ENCODE peak calls at places on chromosomes 4 and X, in ten cellular contexts. E, X, S, P, A, K, N, B, H and D are unnamed samples.

GRCh38 chrX:1484638-1485019 is 31.9 kb upstream of the ASMTL start:
- DNase-seq in E (no peak), X (no peak), S (no peak), P (no peak), A (no peak), K (no peak), N (no peak), B (no peak), H (no peak), D (no peak)

GRCh38 chrX:9829308-9830267 is 43.4 kb downstream of the SHROOM2 start:
- DNase-seq in E (no peak), X (no peak), S (no peak), P (no peak), A (no peak), K (no peak), N (no peak), B (no peak), H (no peak), D (no peak)

GRCh38 chr4:18422685-18423084 is 401.1 kb upstream of the LCORL start:
- DNase-seq in E (no peak), X (no peak), S (no peak), P (no peak), A (no peak), K (no peak), N (no peak), B (no peak), H (no peak), D (no peak)

GRCh38 chrX:22171287-22172060 is 101.2 kb upstream of the CBLL2 start:
- DNase-seq in E (peak), X (no peak), S (no peak), P (no peak), A (no peak), K (no peak), N (no peak), B (no peak), H (no peak), D (no peak)

GRCh38 chr4:176123710-176124407 is 58.2 kb downstream of the WDR17 start:
- DNase-seq in E (peak), X (peak), S (no peak), P (peak), A (no peak), K (peak), N (no peak), B (peak), H (peak), D (no peak)

GRCh38 chr4:75723802-75724065 is 643 bp upstream of the USO1 start:
- DNase-seq in E (no peak), X (no peak), S (no peak), P (no peak), A (no peak), K (no peak), N (no peak), B (no peak), H (no peak), D (no peak)

GRCh38 chrX:21661316-21661715 is 3.2 kb upstream of the KLHL34 start:
- DNase-seq in E (no peak), X (no peak), S (no peak), P (no peak), A (no peak), K (no peak), N (no peak), B (no peak), H (no peak), D (no peak)

GRCh38 chrX:70479197-70479969 is 34.7 kb downstream of the DLG3 start:
- DNase-seq in E (no peak), X (peak), S (no peak), P (no peak), A (no peak), K (no peak), N (no peak), B (peak), H (no peak), D (no peak)

GRCh38 chrX:3262906-3263305 is 83.5 kb downstream of the MXRA5 start:
- DNase-seq in E (no peak), X (no peak), S (no peak), P (no peak), A (no peak), K (no peak), N (no peak), B (peak), H (no peak), D (no peak)

GRCh38 chr4:79982587-79983327 is 90.3 kb downstream of the ANTXR2 start:
- DNase-seq in E (no peak), X (no peak), S (no peak), P (no peak), A (no peak), K (no peak), N (no peak), B (peak), H (no peak), D (no peak)

GRCh38 chr4:78706302-78706701 is 69.8 kb upstream of the BMP2K start:
- DNase-seq in E (peak), X (no peak), S (no peak), P (no peak), A (no peak), K (no peak), N (no peak), B (no peak), H (no peak), D (no peak)

GRCh38 chr4:89111833-89112563 is 665 bp downstream of the TIGD2 start:
- DNase-seq in E (peak), X (peak), S (no peak), P (peak), A (no peak), K (no peak), N (no peak), B (peak), H (no peak), D (no peak)

GRCh38 chr4:78032446-78032845 is 24.7 kb upstream of the FRAS1 start:
- DNase-seq in E (peak), X (no peak), S (no peak), P (peak), A (no peak), K (no peak), N (no peak), B (no peak), H (no peak), D (no peak)

GRCh38 chr4:5142726-5143125 is 91.4 kb downstream of the STK32B start:
- DNase-seq in E (peak), X (peak), S (no peak), P (peak), A (no peak), K (peak), N (no peak), B (peak), H (peak), D (no peak)

GRCh38 chr4:16270654-16271328 is 44.5 kb upstream of the TAPT1 start:
- DNase-seq in E (peak), X (no peak), S (no peak), P (no peak), A (no peak), K (no peak), N (no peak), B (no peak), H (no peak), D (no peak)

GRCh38 chr4:138672393-138672976 is 343.1 kb upstream of the NOCT start:
- DNase-seq in E (no peak), X (no peak), S (no peak), P (no peak), A (no peak), K (no peak), N (no peak), B (no peak), H (no peak), D (no peak)

GRCh38 chrX:103215768-103216085 is 819 bp downstream of the BEX4 start:
- DNase-seq in E (no peak), X (no peak), S (no peak), P (peak), A (no peak), K (no peak), N (no peak), B (peak), H (no peak), D (no peak)

GRCh38 chrX:41353964-41354363 is 20.0 kb downstream of the DDX3X start:
- DNase-seq in E (no peak), X (no peak), S (no peak), P (no peak), A (no peak), K (no peak), N (no peak), B (no peak), H (no peak), D (no peak)

GRCh38 chr4:62057060-62057459 is 856.9 kb downstream of the ADGRL3 start:
- DNase-seq in E (no peak), X (no peak), S (no peak), P (no peak), A (no peak), K (no peak), N (no peak), B (no peak), H (no peak), D (no peak)

GRCh38 chr4:177455591-177455990 is 13.4 kb upstream of the AGA start:
- DNase-seq in E (no peak), X (peak), S (no peak), P (no peak), A (no peak), K (peak), N (no peak), B (no peak), H (no peak), D (no peak)

GRCh38 chrX:72121381-72121780 is 10.3 kb downstream of the RTL5 start:
- DNase-seq in E (no peak), X (peak), S (peak), P (no peak), A (no peak), K (no peak), N (peak), B (peak), H (peak), D (no peak)

GRCh38 chrX:368811-369562 is 17.7 kb downstream of the PPP2R3B start:
- DNase-seq in E (peak), X (no peak), S (no peak), P (no peak), A (no peak), K (peak), N (peak), B (no peak), H (no peak), D (no peak)

GRCh38 chr4:158112612-158113011 is 60.2 kb downstream of the GASK1B start:
- DNase-seq in E (no peak), X (no peak), S (no peak), P (no peak), A (no peak), K (no peak), N (no peak), B (peak), H (no peak), D (no peak)

GRCh38 chrX:153539979-153540358 is 22.5 kb downstream of the ATP2B3 start:
- DNase-seq in E (no peak), X (no peak), S (no peak), P (no peak), A (no peak), K (no peak), N (no peak), B (no peak), H (no peak), D (no peak)

GRCh38 chr4:6331018-6331417 is 61.4 kb downstream of the WFS1 start:
- DNase-seq in E (peak), X (peak), S (no peak), P (no peak), A (no peak), K (peak), N (no peak), B (no peak), H (no peak), D (no peak)

GRCh38 chrX:85017721-85018120 is 14.0 kb downstream of the APOOL start:
- DNase-seq in E (no peak), X (no peak), S (no peak), P (no peak), A (no peak), K (no peak), N (no peak), B (no peak), H (no peak), D (no peak)

GRCh38 chr4:154564311-154564710 is 1.5 kb downstream of the FGB start:
- DNase-seq in E (no peak), X (no peak), S (no peak), P (no peak), A (no peak), K (no peak), N (no peak), B (no peak), H (no peak), D (no peak)

GRCh38 chrX:51614353-51614752 is 4.4 kb downstream of the CENPVL3 start:
- DNase-seq in E (peak), X (no peak), S (no peak), P (peak), A (no peak), K (peak), N (no peak), B (peak), H (no peak), D (no peak)

GRCh38 chrX:5051831-5052491 is 1176.7 kb downstream of the NLGN4X start:
- DNase-seq in E (no peak), X (peak), S (peak), P (no peak), A (no peak), K (no peak), N (no peak), B (no peak), H (no peak), D (no peak)

GRCh38 chrX:11787564-11787963 is 29.5 kb downstream of the MSL3 start:
- DNase-seq in E (peak), X (peak), S (peak), P (peak), A (no peak), K (peak), N (peak), B (peak), H (peak), D (peak)

GRCh38 chr4:129063640-129064039 is 29.7 kb downstream of the SCLT1 start:
- DNase-seq in E (no peak), X (no peak), S (no peak), P (no peak), A (no peak), K (no peak), N (no peak), B (no peak), H (no peak), D (no peak)

GRCh38 chr4:14111730-14112171 is 484.2 kb upstream of the BOD1L1 start:
- DNase-seq in E (peak), X (no peak), S (no peak), P (no peak), A (no peak), K (no peak), N (no peak), B (no peak), H (no peak), D (no peak)

GRCh38 chr4:26782168-26782829 is 78.3 kb upstream of the STIM2 start:
- DNase-seq in E (no peak), X (no peak), S (no peak), P (peak), A (no peak), K (peak), N (no peak), B (peak), H (no peak), D (no peak)

GRCh38 chrX:77014655-77015377 is 432.4 kb upstream of the FGF16 start:
- DNase-seq in E (peak), X (no peak), S (no peak), P (peak), A (no peak), K (peak), N (no peak), B (no peak), H (no peak), D (no peak)

GRCh38 chr4:25635501-25635900 is 20.1 kb upstream of the SLC34A2 start:
- DNase-seq in E (no peak), X (no peak), S (no peak), P (no peak), A (no peak), K (no peak), N (no peak), B (no peak), H (no peak), D (no peak)
- TF ChIP-seq POLR2AphosphoS5 in E (no peak), X (no peak), S (no peak), P (no peak), A (no peak), K (no peak), N (no peak), B (no peak), H (no peak), D (no peak)

DNA sequence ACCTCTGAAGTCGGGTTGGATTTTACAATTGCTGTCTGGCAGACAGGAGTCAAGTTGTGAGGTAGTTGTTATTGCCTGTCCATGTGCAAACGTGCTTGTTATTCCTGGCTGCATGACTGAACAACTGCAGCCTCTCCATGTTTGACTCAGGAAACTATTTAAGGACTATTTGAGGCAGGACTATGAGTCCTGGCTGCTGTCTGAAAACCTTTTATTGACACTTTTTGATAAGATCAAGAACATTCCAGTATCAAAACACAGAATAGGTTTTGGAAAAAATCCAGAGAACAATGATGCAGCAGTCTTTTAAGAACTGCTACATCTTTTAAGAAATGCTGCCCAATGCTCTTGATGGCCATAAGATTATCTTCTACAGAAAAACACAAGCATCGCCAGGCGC is 10.0 kb upstream of the SPRY1 start:
- DNase-seq in E (no peak), X (no peak), S (no peak), P (no peak), A (no peak), K (no peak), N (no peak), B (peak), H (no peak), D (no peak)
- H3K27ac ChIP-seq in E (no peak), X (no peak), S (no peak), P (no peak), A (peak), K (no peak), N (no peak), B (peak), H (no peak), D (no peak)

DNA sequence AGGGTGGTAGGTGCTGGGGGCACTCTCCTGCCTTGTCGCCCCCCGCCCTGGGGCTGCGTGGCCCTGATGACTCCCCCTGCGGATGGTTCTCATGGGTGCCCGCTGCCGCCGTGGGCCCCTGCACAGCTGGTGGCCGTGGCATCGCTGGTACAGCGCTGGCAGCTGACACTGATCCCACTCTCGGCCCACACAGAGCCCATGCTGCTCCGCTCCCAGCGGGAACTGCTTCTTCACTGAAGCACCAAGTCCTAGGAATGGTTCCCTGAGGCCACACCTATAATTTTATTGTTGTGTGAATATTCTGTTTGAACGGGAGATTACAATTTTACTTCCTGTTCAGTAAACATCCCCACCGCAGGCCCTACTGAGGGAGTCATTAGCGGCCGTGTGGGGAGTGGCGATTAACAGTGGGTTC is 138.6 kb upstream of the NKX1-1 start:
- DNase-seq in E (no peak), X (peak), S (no peak), P (no peak), A (no peak), K (no peak), N (no peak), B (peak), H (no peak), D (no peak)
- TF ChIP-seq POLR2AphosphoS5 in E (no peak), X (no peak), S (no peak), P (no peak), A (no peak), K (no peak), N (no peak), B (no peak), H (no peak), D (no peak)

DNA sequence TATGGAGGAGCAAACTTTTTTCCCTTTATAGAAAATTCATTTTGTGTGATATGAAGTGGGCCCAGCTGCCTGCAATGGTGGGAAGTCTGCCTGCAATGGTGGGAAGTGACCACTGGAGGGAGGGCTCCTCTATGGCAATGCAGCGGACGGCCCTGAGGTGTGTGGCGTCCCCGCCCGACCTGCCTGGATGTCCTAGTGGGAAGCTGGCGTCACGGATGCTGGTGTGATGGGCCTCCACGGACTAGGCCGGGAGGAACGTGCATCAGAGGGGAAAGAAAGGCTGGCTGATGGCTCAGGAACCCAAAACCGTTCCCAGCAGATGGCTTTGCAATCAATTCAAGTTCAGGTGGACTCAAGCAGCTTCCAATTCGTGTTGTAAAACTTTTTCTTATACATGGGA is 177.9 kb downstream of the AFAP1 start:
- DNase-seq in E (peak), X (peak), S (peak), P (peak), A (no peak), K (peak), N (peak), B (peak), H (peak), D (peak)
- H3K27ac ChIP-seq in E (peak), X (peak), S (peak), P (no peak), A (peak), K (no peak), N (no peak), B (no peak), H (no peak), D (no peak)

GRCh38 chrX:105463483-105463882 is 243.0 kb upstream of the TEX13A start:
- DNase-seq in E (no peak), X (no peak), S (no peak), P (no peak), A (no peak), K (no peak), N (no peak), B (no peak), H (no peak), D (no peak)

GRCh38 chrX:105460366-105460765 is 239.9 kb upstream of the TEX13A start:
- DNase-seq in E (no peak), X (no peak), S (no peak), P (no peak), A (no peak), K (no peak), N (no peak), B (no peak), H (no peak), D (no peak)

GRCh38 chrX:105458846-105459245 is 238.4 kb upstream of the TEX13A start:
- DNase-seq in E (no peak), X (no peak), S (no peak), P (no peak), A (no peak), K (no peak), N (no peak), B (no peak), H (no peak), D (no peak)

GRCh38 chrX:105462191-105462590 is 241.7 kb upstream of the TEX13A start:
- DNase-seq in E (no peak), X (no peak), S (no peak), P (no peak), A (no peak), K (no peak), N (no peak), B (no peak), H (no peak), D (no peak)

GRCh38 chrX:105461013-105461412 is 240.5 kb upstream of the TEX13A start:
- DNase-seq in E (no peak), X (no peak), S (no peak), P (no peak), A (no peak), K (no peak), N (no peak), B (no peak), H (no peak), D (no peak)
- TF ChIP-seq POLR2AphosphoS5 in E (no peak), X (no peak), S (no peak), P (no peak), A (no peak), K (no peak), N (no peak), B (no peak), H (no peak), D (no peak)

GRCh38 chr4:68249434-68249833 is 3.9 kb upstream of the TMPRSS11B start:
- DNase-seq in E (no peak), X (no peak), S (no peak), P (no peak), A (no peak), K (no peak), N (no peak), B (no peak), H (no peak), D (no peak)
- H3K27ac ChIP-seq in E (no peak), X (no peak), S (no peak), P (no peak), A (no peak), K (no peak), N (no peak), B (no peak), H (no peak), D (no peak)

GRCh38 chrX:149528381-149528780 is 12.4 kb upstream of the EOLA1 start:
- DNase-seq in E (no peak), X (no peak), S (no peak), P (no peak), A (no peak), K (no peak), N (no peak), B (no peak), H (no peak), D (no peak)
- TF ChIP-seq POLR2AphosphoS5 in E (no peak), X (no peak), S (no peak), P (no peak), A (no peak), K (no peak), N (no peak), B (no peak), H (no peak), D (no peak)

DNA sequence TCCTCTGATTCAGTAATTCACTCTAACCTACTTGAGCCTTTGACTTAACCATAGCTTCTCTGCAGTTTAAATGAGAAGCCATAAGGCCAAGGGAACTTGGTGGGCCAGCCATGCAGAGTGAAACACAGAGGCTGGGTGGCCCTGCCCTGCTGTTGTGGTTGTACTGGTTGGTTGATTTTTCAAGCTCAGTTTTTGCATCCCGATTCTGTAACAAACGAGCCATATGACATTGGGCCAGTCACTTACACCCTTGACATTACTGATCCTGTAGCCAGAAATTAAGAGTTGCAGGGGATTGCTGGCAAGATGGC is 1.3 kb upstream of the RASGEF1B start:
- DNase-seq in E (no peak), X (no peak), S (no peak), P (no peak), A (no peak), K (no peak), N (no peak), B (no peak), H (no peak), D (no peak)
- H3K27ac ChIP-seq in E (no peak), X (peak), S (peak), P (no peak), A (peak), K (no peak), N (peak), B (no peak), H (no peak), D (peak)

GRCh38 chr4:110904435-110905050 is 281.7 kb upstream of the PITX2 start:
- DNase-seq in E (no peak), X (no peak), S (no peak), P (no peak), A (no peak), K (no peak), N (no peak), B (no peak), H (no peak), D (no peak)
- TF ChIP-seq POLR2AphosphoS5 in E (no peak), X (no peak), S (no peak), P (no peak), A (no peak), K (no peak), N (no peak), B (no peak), H (no peak), D (no peak)